ENCODE peak calls at places on chromosomes 16 and 17, in four cellular contexts. O is DMS53, R is endothelial cell, I is G401. L is an unnamed sample.

GRCh38 chr16:31135535-31136286 is at the start of gene PRSS8:
- DNase-seq in O (peak; percentile 78), R (no peak), I (peak; percentile 32), L (no peak)

GRCh38 chr17:61361084-61361483 is 38.6 kb upstream of the TBX2 start:
- DNase-seq in O (no peak), R (no peak), I (no peak), L (no peak)

GRCh38 chr17:12256380-12256995 is 235.8 kb downstream of the MAP2K4 start:
- DNase-seq in O (peak; percentile 31), R (peak; percentile 12), I (peak; percentile 66), L (no peak)

GRCh38 chr17:65633988-65634387 is 72.5 kb upstream of the AXIN2 start:
- DNase-seq in O (peak; percentile 86), R (no peak), I (no peak), L (no peak)

GRCh38 chr17:44628234-44629188 is 27.8 kb upstream of the MEIOC start:
- DNase-seq in O (no peak), R (peak; percentile 56), I (no peak), L (no peak)

GRCh38 chr17:69388791-69389442 is 25.6 kb upstream of the MAP2K6 start:
- DNase-seq in O (no peak), R (no peak), I (no peak), L (no peak)

GRCh38 chr17:59756236-59756818 is 48.9 kb downstream of the VMP1 start:
- DNase-seq in O (no peak), R (no peak), I (peak; percentile 66), L (peak; percentile 90)

GRCh38 chr16:80546249-80546648 is 5.5 kb downstream of the DYNLRB2 start:
- DNase-seq in O (no peak), R (no peak), I (no peak), L (no peak)

GRCh38 chr17:47969975-47970724 is 763 bp upstream of the CDK5RAP3 start:
- DNase-seq in O (no peak), R (no peak), I (no peak), L (no peak)

L was measured in SW 1271.